ENCODE peak calls at places on chromosomes 1 and 21, in four cellular contexts. M is sigmoid colon, P is glutamatergic neuron, L is NCI-H146. F is an unnamed sample.

GRCh38 chr1:202221911-202222909 is 28.6 kb downstream of the LGR6 start:
- DNase-seq in L (peak; percentile 39), P (no peak), M (no peak), F (no peak)

GRCh38 chr1:20074725-20075171 is 4.8 kb downstream of the PLA2G5 start:
- DNase-seq in P (no peak), M (peak; percentile 36), L (no peak), F (no peak)

GRCh38 chr21:15895142-15896106 is 165.6 kb downstream of the USP25 start:
- DNase-seq in L (no peak), P (no peak), M (no peak), F (no peak)

GRCh38 chr1:89605692-89606091 is 27.2 kb upstream of the LRRC8C start:
- DNase-seq in M (no peak), L (no peak), P (no peak), F (no peak)

GRCh38 chr1:234600418-234601216 is 9.4 kb downstream of the IRF2BP2 start:
- DNase-seq in M (no peak), L (no peak), P (no peak), F (no peak)

GRCh38 chr1:198780376-198780775 is 141.5 kb downstream of the PTPRC start:
- DNase-seq in M (no peak), L (no peak), P (no peak), F (no peak)

GRCh38 chr1:226425431-226426031 is 17.6 kb upstream of the PARP1 start:
- DNase-seq in P (no peak), M (no peak), L (no peak), F (no peak)

GRCh38 chr1:181126871-181127587 is 38.5 kb downstream of the IER5 start:
- DNase-seq in M (no peak), L (peak; percentile 95), P (no peak), F (no peak)

GRCh38 chr21:38913120-38913975 is 107.6 kb downstream of the ETS2 start:
- DNase-seq in M (peak; percentile 91), P (peak; percentile 44), L (peak; percentile 85), F (no peak)

GRCh38 chr1:174204697-174205308 is 45.5 kb downstream of the RABGAP1L start:
- DNase-seq in P (no peak), L (peak; percentile 20), M (no peak), F (no peak)

GRCh38 chr1:217029311-217030157 is 306.3 kb upstream of the ESRRG start:
- DNase-seq in P (no peak), L (no peak), M (no peak), F (no peak)

GRCh38 chr1:101112051-101112770 is 86.6 kb upstream of the DPH5 start:
- DNase-seq in P (no peak), M (peak; percentile 65), L (no peak), F (no peak)

GRCh38 chr21:46116846-46117585 is 19.1 kb downstream of the COL6A2 start:
- DNase-seq in L (no peak), P (peak; percentile 12), M (peak; percentile 63), F (peak; percentile 93)

GRCh38 chr1:180152588-180152987 is 2.1 kb upstream of the QSOX1 start:
- DNase-seq in P (no peak), L (no peak), M (no peak), F (no peak)